ENCODE peak calls at places on chromosomes 6 and 20, in nine cellular contexts. Z is SK-N-SH, I is suprapubic skin, B is H1, N is sigmoid colon, E is ovary, R is GM12878, G is tibial nerve, J is esophagus muscularis mucosa. S is an unnamed sample.

GRCh38 chr20:33233129-33233774 is 2.5 kb upstream of the BPIFA1 start:
- DNase-seq in I (no peak), J (no peak), B (peak; percentile 54), G (no peak), Z (peak; percentile 40), N (no peak), E (no peak), R (no peak), S (no peak)

GRCh38 chr20:24622856-24623255 is 153.4 kb downstream of the SYNDIG1 start:
- DNase-seq in E (no peak), J (no peak), G (no peak), I (no peak), B (no peak), R (no peak), N (no peak), Z (no peak), S (no peak)

GRCh38 chr20:62454936-62455673 is 20.7 kb downstream of the GATA5 start:
- DNase-seq in N (no peak), G (no peak), J (no peak), I (no peak), E (no peak), B (no peak), R (no peak), Z (no peak), S (no peak)

GRCh38 chr20:57714409-57715267 is 4.8 kb upstream of the PMEPA1 start:
- DNase-seq in B (no peak), R (no peak), I (no peak), G (no peak), N (no peak), E (no peak), J (no peak), Z (no peak), S (no peak)

GRCh38 chr20:64048402-64049044 is 916 bp downstream of the SOX18 start:
- DNase-seq in I (no peak), N (no peak), R (no peak), J (no peak), Z (peak; percentile 65), E (no peak), G (no peak), B (peak; percentile 74), S (no peak)

GRCh38 chr20:46367234-46367633 is 39.2 kb downstream of the ELMO2 start:
- DNase-seq in Z (no peak), N (peak; percentile 46), J (no peak), B (no peak), G (no peak), R (no peak), I (no peak), E (no peak), S (no peak)

GRCh38 chr6:112503210-112503609 is 156.1 kb downstream of the RFPL4B start:
- DNase-seq in I (no peak), R (no peak), J (no peak), G (no peak), Z (no peak), B (no peak), N (no peak), E (no peak), S (no peak)

GRCh38 chr6:107731422-107732319 is 92.4 kb downstream of the SCML4 start:
- DNase-seq in J (peak; percentile 81), E (no peak), N (no peak), R (no peak), I (no peak), B (no peak), Z (no peak), G (no peak), S (no peak)

GRCh38 chr6:46635462-46635861 is 17.2 kb downstream of the CYP39A1 start:
- DNase-seq in G (no peak), Z (no peak), B (no peak), E (no peak), I (no peak), R (no peak), J (no peak), N (no peak), S (no peak)

GRCh38 chr20:43938017-43938655 is 23.5 kb downstream of the TOX2 start:
- DNase-seq in R (no peak), I (no peak), J (no peak), B (no peak), N (no peak), Z (no peak), G (no peak), E (no peak), S (no peak)

GRCh38 chr6:7727951-7728854 is 2.3 kb downstream of the BMP6 start:
- DNase-seq in I (no peak), R (no peak), E (peak; percentile 25), B (peak; percentile 77), J (no peak), Z (peak; percentile 29), N (no peak), G (no peak), S (no peak)

GRCh38 chr6:44011350-44011925 is 115.8 kb downstream of the MRPL14 start:
- DNase-seq in E (no peak), Z (no peak), N (peak; percentile 24), B (no peak), G (no peak), I (no peak), R (no peak), J (no peak), S (no peak)

GRCh38 chr6:87393026-87393622 is 14.6 kb upstream of the CFAP206 start:
- DNase-seq in B (no peak), I (no peak), E (no peak), R (no peak), G (no peak), J (no peak), Z (peak; percentile 50), N (no peak), S (no peak)

GRCh38 chr6:87401832-87402231 is 5.9 kb upstream of the CFAP206 start:
- DNase-seq in E (no peak), B (no peak), Z (no peak), R (no peak), I (no peak), J (no peak), G (no peak), N (no peak), S (no peak)

GRCh38 chr6:87397656-87398055 is 10.1 kb upstream of the CFAP206 start:
- DNase-seq in N (no peak), I (no peak), G (no peak), B (no peak), Z (peak; percentile 14), R (no peak), J (no peak), E (no peak), S (no peak)

GRCh38 chr6:87391334-87391733 is 16.4 kb upstream of the CFAP206 start:
- DNase-seq in J (no peak), R (no peak), Z (peak; percentile 56), I (no peak), E (no peak), B (no peak), N (no peak), G (no peak), S (no peak)

DNA sequence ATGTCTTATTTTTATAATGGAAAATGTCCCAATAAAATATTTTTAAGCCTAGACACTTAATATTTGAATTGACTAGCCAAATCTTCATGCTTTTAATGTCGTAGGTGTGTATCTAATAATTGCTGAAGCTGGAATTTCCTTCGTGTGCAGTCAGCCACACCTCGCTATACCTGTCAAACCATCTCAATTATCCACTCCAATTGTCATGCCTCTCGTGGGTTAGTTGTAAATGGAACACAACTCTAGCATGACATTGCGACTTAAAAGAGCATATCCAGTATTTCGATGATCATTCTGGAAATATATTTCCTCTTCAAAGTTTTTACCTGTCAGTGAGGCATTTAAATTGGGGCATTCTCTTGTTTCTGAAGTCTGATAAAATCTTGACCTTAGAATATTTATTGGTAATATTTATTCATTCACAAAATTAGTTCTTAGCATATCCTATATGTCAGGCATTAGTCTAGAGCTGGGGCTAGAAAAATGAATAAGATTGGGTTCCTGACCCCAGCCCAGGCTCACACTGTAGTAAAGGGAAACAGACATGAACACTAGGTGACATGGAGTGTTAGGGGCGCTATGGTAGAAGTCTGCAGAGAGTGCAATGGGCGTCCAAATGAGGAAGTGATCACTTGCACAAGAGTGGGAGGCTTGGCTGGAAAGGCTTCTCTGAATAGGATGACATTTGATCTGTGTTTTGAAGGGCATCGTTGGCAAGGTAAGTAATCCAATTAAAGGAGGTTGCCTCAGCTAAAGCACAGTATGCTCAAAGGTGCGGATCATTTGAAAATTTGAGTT is 11.0 kb upstream of the CFAP206 start:
- DNase-seq in I (no peak), J (no peak), R (no peak), B (no peak), G (no peak), Z (no peak), N (no peak), E (no peak), S (no peak)
- H3K4me3 ChIP-seq in I (no peak overlapping the region), J (no peak overlapping the region), R (no peak overlapping the region), B (no peak overlapping the region), G (no peak overlapping the region), Z (no peak overlapping the region), N (no peak overlapping the region), E (no peak overlapping the region), S (no peak overlapping the region)

GRCh38 chr6:142821860-142822259 is 123.1 kb downstream of the HIVEP2 start:
- DNase-seq in N (no peak), Z (no peak), I (no peak), G (no peak), J (no peak), B (no peak), R (no peak), E (no peak), S (no peak)

GRCh38 chr6:142823579-142823902 is 121.4 kb downstream of the HIVEP2 start:
- DNase-seq in E (no peak), N (no peak), B (no peak), Z (no peak), R (no peak), J (no peak), I (no peak), G (no peak), S (no peak)

GRCh38 chr6:142822383-142822782 is 122.6 kb downstream of the HIVEP2 start:
- DNase-seq in J (no peak), N (no peak), E (no peak), Z (no peak), I (no peak), R (no peak), G (no peak), B (no peak), S (no peak)

GRCh38 chr6:142824491-142824890 is 120.5 kb downstream of the HIVEP2 start:
- DNase-seq in G (no peak), R (no peak), E (no peak), B (no peak), J (no peak), N (no peak), Z (no peak), I (no peak), S (no peak)

GRCh38 chr6:142822882-142823578 is 121.9 kb downstream of the HIVEP2 start:
- DNase-seq in I (no peak), Z (peak; percentile 16), E (no peak), B (peak; percentile 83), N (no peak), J (no peak), R (no peak), G (no peak), S (no peak)
- TF ChIP-seq EP300 in I (no peak), Z (no peak), E (no peak), B (no peak), N (no peak), J (no peak), R (no peak), G (no peak), S (no peak)

GRCh38 chr6:137545073-137545472 is 50.9 kb upstream of the OLIG3 start:
- DNase-seq in R (no peak), J (no peak), I (no peak), G (no peak), B (no peak), E (no peak), Z (no peak), N (no peak), S (no peak)
- H3K27me3 ChIP-seq in R (peaks cover 1% of the 10 kb centered on the region), J (no peaks in the 10 kb centered on the region), I (no peaks in the 10 kb centered on the region), G (no peaks in the 10 kb centered on the region), B (no peaks in the 10 kb centered on the region), E (no peaks in the 10 kb centered on the region), Z (no peaks in the 10 kb centered on the region), N (no peaks in the 10 kb centered on the region), S (no peaks in the 10 kb centered on the region)

GRCh38 chr20:29497261-29497671 is 1760.2 kb upstream of the DEFB115 start:
- DNase-seq in E (no peak), J (peak; percentile 93), I (no peak), G (no peak), B (no peak), Z (peak; percentile 91), N (no peak), R (no peak), S (no peak)
- H3K4me3 ChIP-seq in E (no peak overlapping the region), J (no peak overlapping the region), I (peak overlapping the region; percentile 43), G (no peak overlapping the region), B (no peak overlapping the region), Z (peak overlapping the region; percentile 75), N (peak overlapping the region; percentile 9), R (no peak overlapping the region), S (peak overlapping the region; percentile 7)